ENCODE peak calls at places on chromosome 14, in six cellular contexts. One of them, this sample, is unnamed.

GRCh38 chr14:94079891-94080605 is 954 bp downstream of the DDX24 start:
- DNase-seq in activated T-cell treated with anti-CD3 and anti-CD28 coated beads, Interleukin-2, amount 50 U/mL, for 48 hours: no peak
- DNase-seq in GF-D8: no peak
- DNase-seq in kidney tubule cell: no peak
- DNase-seq in GM18507: no peak
- DNase-seq in OCI-M1: peak; percentile 32
- DNase-seq in this sample: no peak

GRCh38 chr14:67934087-67934486 is 114.5 kb downstream of the RAD51B start:
- DNase-seq in GF-D8: peak; percentile 44
- DNase-seq in GM18507: peak; percentile 23
- DNase-seq in activated T-cell treated with anti-CD3 and anti-CD28 coated beads, Interleukin-2, amount 50 U/mL, for 48 hours: no peak
- DNase-seq in kidney tubule cell: peak; percentile 84
- DNase-seq in OCI-M1: peak; percentile 84
- DNase-seq in this sample: peak; percentile 81

GRCh38 chr14:23114669-23115491 is 4.2 kb downstream of the CEBPE start:
- DNase-seq in kidney tubule cell: peak; percentile 97
- DNase-seq in OCI-M1: no peak
- DNase-seq in GM18507: no peak
- DNase-seq in GF-D8: peak; percentile 85
- DNase-seq in activated T-cell treated with anti-CD3 and anti-CD28 coated beads, Interleukin-2, amount 50 U/mL, for 48 hours: no peak
- DNase-seq in this sample: peak; percentile 23

GRCh38 chr14:93949511-93950075 is 22.4 kb downstream of the FAM181A start:
- DNase-seq in GF-D8: no peak
- DNase-seq in GM18507: no peak
- DNase-seq in activated T-cell treated with anti-CD3 and anti-CD28 coated beads, Interleukin-2, amount 50 U/mL, for 48 hours: no peak
- DNase-seq in kidney tubule cell: no peak
- DNase-seq in OCI-M1: no peak
- DNase-seq in this sample: no peak

GRCh38 chr14:32702571-32702970 is 236.1 kb upstream of the NPAS3 start:
- DNase-seq in GM18507: no peak
- DNase-seq in OCI-M1: no peak
- DNase-seq in activated T-cell treated with anti-CD3 and anti-CD28 coated beads, Interleukin-2, amount 50 U/mL, for 48 hours: peak; percentile 22
- DNase-seq in GF-D8: no peak
- DNase-seq in kidney tubule cell: peak; percentile 94
- DNase-seq in this sample: no peak

GRCh38 chr14:24329736-24330135 is 5.1 kb downstream of the ADCY4 start:
- DNase-seq in activated T-cell treated with anti-CD3 and anti-CD28 coated beads, Interleukin-2, amount 50 U/mL, for 48 hours: peak; percentile 66
- DNase-seq in GF-D8: no peak
- DNase-seq in OCI-M1: peak; percentile 4
- DNase-seq in kidney tubule cell: no peak
- DNase-seq in GM18507: no peak
- DNase-seq in this sample: no peak

GRCh38 chr14:105483300-105484068 is 3.2 kb upstream of the CRIP1 start:
- DNase-seq in kidney tubule cell: no peak
- DNase-seq in activated T-cell treated with anti-CD3 and anti-CD28 coated beads, Interleukin-2, amount 50 U/mL, for 48 hours: no peak
- DNase-seq in GM18507: no peak
- DNase-seq in OCI-M1: no peak
- DNase-seq in GF-D8: no peak
- DNase-seq in this sample: no peak

GRCh38 chr14:78170203-78170602 is at the start of gene NRXN3:
- DNase-seq in OCI-M1: no peak
- DNase-seq in GF-D8: no peak
- DNase-seq in activated T-cell treated with anti-CD3 and anti-CD28 coated beads, Interleukin-2, amount 50 U/mL, for 48 hours: no peak
- DNase-seq in kidney tubule cell: peak; percentile 17
- DNase-seq in GM18507: no peak
- DNase-seq in this sample: no peak

GRCh38 chr14:92495041-92495440 is 18.5 kb upstream of the RIN3 start:
- DNase-seq in activated T-cell treated with anti-CD3 and anti-CD28 coated beads, Interleukin-2, amount 50 U/mL, for 48 hours: no peak
- DNase-seq in OCI-M1: peak; percentile 26
- DNase-seq in kidney tubule cell: peak; percentile 17
- DNase-seq in GM18507: no peak
- DNase-seq in GF-D8: peak; percentile 20
- DNase-seq in this sample: peak; percentile 79

GRCh38 chr14:44995196-44995595 is 33.2 kb downstream of the TOGARAM1 start:
- DNase-seq in GM18507: no peak
- DNase-seq in GF-D8: no peak
- DNase-seq in kidney tubule cell: no peak
- DNase-seq in activated T-cell treated with anti-CD3 and anti-CD28 coated beads, Interleukin-2, amount 50 U/mL, for 48 hours: no peak
- DNase-seq in OCI-M1: no peak
- DNase-seq in this sample: no peak

GRCh38 chr14:56414231-56414630 is 165.4 kb upstream of the TMEM260 start:
- DNase-seq in activated T-cell treated with anti-CD3 and anti-CD28 coated beads, Interleukin-2, amount 50 U/mL, for 48 hours: no peak
- DNase-seq in kidney tubule cell: no peak
- DNase-seq in GF-D8: no peak
- DNase-seq in OCI-M1: no peak
- DNase-seq in GM18507: no peak
- DNase-seq in this sample: no peak

GRCh38 chr14:35215110-35215872 is 76.9 kb upstream of the PSMA6 start:
- DNase-seq in activated T-cell treated with anti-CD3 and anti-CD28 coated beads, Interleukin-2, amount 50 U/mL, for 48 hours: no peak
- DNase-seq in GF-D8: no peak
- DNase-seq in kidney tubule cell: peak; percentile 54
- DNase-seq in GM18507: no peak
- DNase-seq in OCI-M1: peak; percentile 24
- DNase-seq in this sample: peak; percentile 31

GRCh38 chr14:30988509-30988908 is 36.9 kb upstream of the AP4S1 start:
- DNase-seq in OCI-M1: no peak
- DNase-seq in activated T-cell treated with anti-CD3 and anti-CD28 coated beads, Interleukin-2, amount 50 U/mL, for 48 hours: no peak
- DNase-seq in kidney tubule cell: no peak
- DNase-seq in GF-D8: no peak
- DNase-seq in GM18507: no peak
- DNase-seq in this sample: no peak

GRCh38 chr14:34721129-34721528 is 6.7 kb upstream of the CFL2 start:
- DNase-seq in GM18507: no peak
- DNase-seq in activated T-cell treated with anti-CD3 and anti-CD28 coated beads, Interleukin-2, amount 50 U/mL, for 48 hours: no peak
- DNase-seq in GF-D8: no peak
- DNase-seq in OCI-M1: no peak
- DNase-seq in kidney tubule cell: no peak
- DNase-seq in this sample: no peak

GRCh38 chr14:29453045-29453444 is 474.6 kb downstream of the PRKD1 start:
- DNase-seq in activated T-cell treated with anti-CD3 and anti-CD28 coated beads, Interleukin-2, amount 50 U/mL, for 48 hours: no peak
- DNase-seq in kidney tubule cell: no peak
- DNase-seq in OCI-M1: no peak
- DNase-seq in GM18507: no peak
- DNase-seq in GF-D8: no peak
- DNase-seq in this sample: no peak